ENCODE peak calls at places on chromosomes 11 and 22, in four cellular contexts. C is fibroblast of lung, W is OCI-LY7, F is PC-9. V is an unnamed sample. For H3K4me1, the result is how much of the 10 kb centered on the place peaks cover.

GRCh38 chr22:44373234-44373633 is 60.5 kb upstream of the SHISAL1 start:
- DNase-seq in C (no peak), W (no peak), F (no peak), V (no peak)

GRCh38 chr11:43515090-43515489 is 156.4 kb downstream of the TTC17 start:
- DNase-seq in C (no peak), W (peak), F (no peak), V (no peak)

GRCh38 chr11:119942583-119943338 is 195.2 kb downstream of the TRIM29 start:
- DNase-seq in C (no peak), W (no peak), F (no peak), V (no peak)

GRCh38 chr11:133239530-133239929 is 292.8 kb downstream of the OPCML start:
- DNase-seq in C (no peak), W (no peak), F (no peak), V (no peak)

GRCh38 chr11:45264839-45265515 is 21.2 kb downstream of the SYT13 start:
- DNase-seq in C (peak), W (no peak), F (no peak), V (peak)

GRCh38 chr22:29724843-29725242 is 5.0 kb downstream of the CABP7 start:
- DNase-seq in C (no peak), W (no peak), F (no peak), V (no peak)

GRCh38 chr22:18152519-18152918 is 2.5 kb downstream of the USP18 start:
- DNase-seq in C (no peak), W (no peak), F (no peak), V (no peak)

GRCh38 chr11:48006301-48006992 is 26.1 kb downstream of the PTPRJ start:
- DNase-seq in C (peak), W (no peak), F (peak), V (peak)

GRCh38 chr11:45684440-45684839 is 19.0 kb upstream of the CHST1 start:
- DNase-seq in C (no peak), W (no peak), F (no peak), V (no peak)

GRCh38 chr11:1696608-1697570 is at the start of gene KRTAP5-6:
- DNase-seq in C (no peak), W (no peak), F (no peak), V (no peak)

GRCh38 chr22:44164031-44164430 is 16.7 kb upstream of the PARVG start:
- DNase-seq in C (no peak), W (no peak), F (no peak), V (no peak)

GRCh38 chr22:22687638-22688500 is 43.5 kb downstream of the GGTLC2 start:
- DNase-seq in C (peak), W (peak), F (no peak), V (peak)

GRCh38 chr11:130403967-130404366 is 24.4 kb downstream of the ADAMTS8 start:
- DNase-seq in C (no peak), W (no peak), F (no peak), V (no peak)

GRCh38 chr11:107591098-107591445 is at the start of gene ELMOD1:
- DNase-seq in C (peak), W (no peak), F (peak), V (peak)

GRCh38 chr11:65491614-65492386 is 7.0 kb upstream of the MALAT1 start:
- DNase-seq in C (peak), W (peak), F (peak), V (peak)

GRCh38 chr11:93330446-93330984 is at the start of gene DEUP1:
- DNase-seq in C (peak), W (no peak), F (peak), V (peak)

GRCh38 chr11:73271936-73272679 is at the start of gene P2RY6:
- DNase-seq in C (peak), W (no peak), F (peak), V (peak)

GRCh38 chr11:124759268-124760204 is 2.6 kb downstream of the ESAM start:
- DNase-seq in C (no peak), W (no peak), F (no peak), V (no peak)

GRCh38 chr22:46902998-46903916 is 140.8 kb downstream of the TBC1D22A start:
- DNase-seq in C (no peak), W (no peak), F (no peak), V (no peak)

GRCh38 chr11:1749787-1750351 is 526 bp downstream of the IFITM10 start:
- DNase-seq in C (peak), W (no peak), F (no peak), V (peak)

GRCh38 chr11:61347916-61348461 is 13.7 kb downstream of the CYB561A3 start:
- DNase-seq in C (no peak), W (no peak), F (no peak), V (no peak)

GRCh38 chr22:27152033-27152432 is 494.6 kb downstream of the MIAT start:
- DNase-seq in C (no peak), W (no peak), F (no peak), V (no peak)

GRCh38 chr11:58625826-58626460 is 3.5 kb downstream of the CNTF start:
- DNase-seq in C (peak), W (no peak), F (no peak), V (peak)

GRCh38 chr11:1336836-1337646 is 27.6 kb upstream of the TOLLIP start:
- DNase-seq in C (no peak), W (peak), F (no peak), V (no peak)

GRCh38 chr22:44710474-44711235 is 8.7 kb downstream of the PRR5 start:
- DNase-seq in C (no peak), W (peak), F (peak), V (no peak)

GRCh38 chr11:131536159-131536558 is 165.7 kb downstream of the NTM start:
- DNase-seq in C (no peak), W (no peak), F (no peak), V (no peak)

GRCh38 chr11:105636496-105636895 is 26.6 kb downstream of the GRIA4 start:
- DNase-seq in C (no peak), W (no peak), F (no peak), V (no peak)

GRCh38 chr11:64935634-64936081 is at the start of gene GPHA2:
- DNase-seq in C (no peak), W (no peak), F (peak), V (peak)

GRCh38 chr22:22879675-22880029 is 8.0 kb upstream of the IGLL5 start:
- DNase-seq in C (no peak), W (no peak), F (no peak), V (no peak)

GRCh38 chr11:74686792-74687191 is 44.4 kb downstream of the CHRDL2 start:
- DNase-seq in C (peak), W (no peak), F (no peak), V (peak)

GRCh38 chr11:101459020-101459419 is 124.8 kb downstream of the TRPC6 start:
- DNase-seq in C (no peak), W (no peak), F (no peak), V (no peak)

GRCh38 chr11:121534131-121535093 is 81.6 kb upstream of the SORL1-AS1 start:
- DNase-seq in C (peak), W (peak), F (no peak), V (peak)

GRCh38 chr22:35634015-35634414 is 14.2 kb upstream of the APOL6 start:
- DNase-seq in C (no peak), W (peak), F (no peak), V (no peak)

GRCh38 chr11:14054708-14055107 is 92.2 kb downstream of the SPON1 start:
- DNase-seq in C (no peak), W (peak), F (no peak), V (no peak)

GRCh38 chr11:32153747-32154146 is 62.9 kb downstream of the RCN1 start:
- DNase-seq in C (no peak), W (no peak), F (no peak), V (no peak)

GRCh38 chr11:34570584-34570983 is 50.3 kb upstream of the EHF start:
- DNase-seq in C (peak), W (no peak), F (peak), V (peak)

GRCh38 chr11:76700177-76701100 is 29.9 kb upstream of the LRRC32 start:
- DNase-seq in C (peak), W (no peak), F (peak), V (peak)

GRCh38 chr11:20611445-20611844 is 12.0 kb downstream of the SLC6A5 start:
- DNase-seq in C (no peak), W (no peak), F (no peak), V (no peak)
- H3K4me1 ChIP-seq in C (under half), W (under half), F (under half), V (under half)

GRCh38 chr22:42358643-42359558 is 73.3 kb downstream of the NFAM1 start:
- DNase-seq in C (no peak), W (no peak), F (no peak), V (no peak)
- H2AFZ ChIP-seq in C (no peak), W (no peak), F (no peak), V (no peak)

DNA sequence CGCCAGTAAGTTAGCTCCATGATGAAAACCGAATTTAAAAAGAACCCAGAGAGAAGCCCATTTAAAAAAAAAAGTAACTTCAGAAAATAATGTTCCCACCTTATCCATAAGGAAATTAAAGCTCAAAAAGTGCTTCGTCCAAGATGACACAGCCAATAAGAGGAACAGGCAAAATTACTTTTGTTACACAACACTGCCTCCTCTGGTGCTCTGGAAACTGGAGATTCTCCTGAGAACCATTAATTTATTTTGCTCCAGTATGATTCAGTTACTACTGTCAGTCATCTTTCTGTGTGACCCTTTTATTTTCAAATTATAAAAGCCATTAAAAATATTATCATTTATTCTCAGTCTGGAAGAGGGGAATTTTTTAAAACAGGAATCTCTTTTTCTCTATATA is 2.0 kb downstream of the IFT27 start:
- DNase-seq in C (peak), W (peak), F (no peak), V (peak)
- TF ChIP-seq CTCF in C (peak), W (peak), F (peak), V (peak)

GRCh38 chr11:13003726-13004493 is 5.2 kb upstream of the RASSF10 start:
- DNase-seq in C (peak), W (no peak), F (no peak), V (no peak)
- H3K4me1 ChIP-seq in C (under half), W (under half), F (under half), V (under half)